ENCODE peak calls at places on chromosomes 12 and 14, in four cellular contexts. G is IMR-90, I is GM12878, M is K562. A is an unnamed sample.

GRCh38 chr12:46460682-46461215 is 88.2 kb upstream of the SLC38A2 start:
- DNase-seq in G (no peak), M (no peak), I (no peak), A (no peak)

GRCh38 chr12:131205534-131205933 is 251.8 kb downstream of the ADGRD1 start:
- DNase-seq in M (no peak), I (no peak), G (no peak), A (no peak)

GRCh38 chr12:53427905-53428594 is 4.4 kb downstream of the AMHR2 start:
- DNase-seq in M (peak), G (peak), I (no peak), A (no peak)

GRCh38 chr14:74038015-74038859 is 19.1 kb downstream of the BBOF1 start:
- DNase-seq in G (peak), I (no peak), M (peak), A (peak)

GRCh38 chr12:104462931-104463339 is 6.2 kb downstream of the CHST11 start:
- DNase-seq in I (peak), M (peak), G (no peak), A (peak)

GRCh38 chr14:104149278-104149595 is 10.8 kb downstream of the KIF26A start:
- DNase-seq in M (no peak), I (no peak), G (no peak), A (no peak)

GRCh38 chr12:28611115-28611435 is 420.8 kb downstream of the CCDC91 start:
- DNase-seq in G (peak), I (no peak), M (no peak), A (peak)

GRCh38 chr12:129127771-129128170 is 274.5 kb downstream of the GLT1D1 start:
- DNase-seq in M (no peak), G (no peak), I (no peak), A (no peak)

GRCh38 chr12:122003646-122004611 is 17.8 kb upstream of the BCL7A start:
- DNase-seq in I (no peak), G (no peak), M (peak), A (no peak)

GRCh38 chr12:49058366-49059062 is 2.1 kb downstream of the KMT2D start:
- DNase-seq in G (no peak), I (no peak), M (no peak), A (no peak)

GRCh38 chr12:64735447-64735846 is 23.8 kb downstream of the GNS start:
- DNase-seq in G (peak), I (no peak), M (no peak), A (no peak)

GRCh38 chr12:47838286-47838931 is 18.7 kb upstream of the HDAC7 start:
- DNase-seq in I (no peak), M (peak), G (peak), A (peak)

GRCh38 chr12:639988-640387 is 23.3 kb downstream of the NINJ2 start:
- DNase-seq in G (no peak), M (no peak), I (no peak), A (peak)

GRCh38 chr12:64672925-64673409 is 62.7 kb downstream of the RASSF3 start:
- DNase-seq in G (peak), M (peak), I (no peak), A (peak)

GRCh38 chr14:54976316-54976715 is 50.6 kb downstream of the WDHD1 start:
- DNase-seq in G (peak), M (no peak), I (no peak), A (peak)

GRCh38 chr14:56501909-56502530 is 77.6 kb upstream of the TMEM260 start:
- DNase-seq in G (no peak), M (no peak), I (no peak), A (no peak)

GRCh38 chr12:78447373-78447772 is 417.2 kb upstream of the SYT1 start:
- DNase-seq in I (no peak), G (no peak), M (no peak), A (no peak)

GRCh38 chr14:81388236-81388801 is 11.8 kb downstream of the STON2 start:
- DNase-seq in G (no peak), I (no peak), M (no peak), A (no peak)

GRCh38 chr12:109842021-109842420 is 8.8 kb upstream of the TRPV4 start:
- DNase-seq in G (no peak), M (no peak), I (no peak), A (no peak)

GRCh38 chr14:104293851-104294627 is 155.7 kb downstream of the KIF26A start:
- DNase-seq in M (no peak), G (no peak), I (no peak), A (no peak)

GRCh38 chr12:96814200-96814599 is 92.9 kb upstream of the NEDD1 start:
- DNase-seq in G (peak), M (no peak), I (no peak), A (no peak)

GRCh38 chr12:122793685-122794106 is 19.3 kb downstream of the CCDC62 start:
- DNase-seq in I (no peak), G (peak), M (peak), A (peak)

DNA sequence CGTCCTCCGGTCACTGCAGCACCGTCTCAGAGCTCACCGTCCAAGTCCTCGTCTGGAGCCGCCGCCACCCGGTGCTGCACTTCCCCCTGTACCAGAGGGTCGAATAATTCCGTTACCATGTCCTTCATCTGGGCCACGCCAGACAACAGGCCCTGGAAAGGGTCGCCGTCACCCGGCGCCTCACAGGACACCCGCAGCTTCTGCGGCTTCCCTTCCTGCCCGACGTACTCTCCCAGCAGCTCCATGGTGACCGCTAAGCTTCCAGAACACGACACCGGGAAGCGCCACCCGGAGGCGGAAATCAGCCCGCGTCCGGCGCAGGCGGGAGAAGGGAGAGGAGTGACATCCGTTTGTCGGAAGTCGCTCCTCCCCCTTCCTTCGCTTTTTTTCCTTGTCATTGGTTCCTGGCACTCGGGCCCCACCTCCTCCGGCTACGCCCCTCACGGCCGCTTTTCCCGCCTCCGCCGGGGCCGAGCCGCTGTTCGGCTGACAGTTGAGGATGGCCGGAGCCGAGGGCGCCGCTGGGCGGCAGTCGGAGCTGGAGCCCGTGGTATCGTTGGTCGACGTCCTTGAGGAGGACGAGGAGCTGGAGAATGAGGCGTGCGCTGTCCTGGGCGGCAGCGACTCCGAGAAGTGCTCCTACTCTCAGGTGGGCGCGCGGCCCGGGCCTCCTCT is at the start of the genes GON7 and UBR7:
- DNase-seq in I (peak), M (peak), G (peak), A (peak)
- TF ChIP-seq CTCF in I (peak), M (no peak), G (peak), A (peak)

GRCh38 chr12:11513288-11513687 is 117.9 kb upstream of the PRB2 start:
- DNase-seq in G (no peak), M (peak), I (no peak), A (no peak)

GRCh38 chr12:11510671-11511070 is 115.3 kb upstream of the PRB2 start:
- DNase-seq in M (no peak), I (no peak), G (no peak), A (no peak)

DNA sequence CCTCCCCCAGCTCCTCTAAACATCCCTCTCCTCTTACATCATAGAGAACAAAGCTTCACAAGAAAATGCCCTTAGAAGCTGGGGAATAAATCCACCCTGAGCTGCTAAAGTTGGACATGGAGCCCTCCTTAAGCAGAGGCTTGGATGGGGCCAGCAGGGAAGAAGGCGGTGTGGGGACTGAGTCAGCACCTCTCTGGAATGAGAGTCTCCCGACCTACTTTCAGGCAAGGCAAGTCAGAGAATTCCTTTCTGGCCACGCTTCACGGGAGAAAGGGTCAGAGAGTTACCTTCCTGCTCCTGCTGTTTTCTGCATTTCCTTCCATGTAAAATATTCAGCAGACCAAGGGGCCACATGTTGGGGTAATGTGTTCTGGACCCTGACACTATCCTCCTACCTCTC is 113.3 kb upstream of the PRB2 start:
- DNase-seq in I (no peak), G (peak), M (no peak), A (no peak)
- TF ChIP-seq FOS in I (no peak), G (no peak), M (no peak), A (no peak)

GRCh38 chr14:37874429-37875109 is 279.1 kb downstream of the TTC6 start:
- DNase-seq in G (peak), M (peak), I (peak), A (peak)

GRCh38 chr14:37870947-37871346 is 275.5 kb downstream of the TTC6 start:
- DNase-seq in G (no peak), I (no peak), M (no peak), A (no peak)

GRCh38 chr14:37865719-37866549 is 270.5 kb downstream of the TTC6 start:
- DNase-seq in G (no peak), M (no peak), I (no peak), A (no peak)

GRCh38 chr14:37869633-37870032 is 274.2 kb downstream of the TTC6 start:
- DNase-seq in G (no peak), M (no peak), I (no peak), A (no peak)

DNA sequence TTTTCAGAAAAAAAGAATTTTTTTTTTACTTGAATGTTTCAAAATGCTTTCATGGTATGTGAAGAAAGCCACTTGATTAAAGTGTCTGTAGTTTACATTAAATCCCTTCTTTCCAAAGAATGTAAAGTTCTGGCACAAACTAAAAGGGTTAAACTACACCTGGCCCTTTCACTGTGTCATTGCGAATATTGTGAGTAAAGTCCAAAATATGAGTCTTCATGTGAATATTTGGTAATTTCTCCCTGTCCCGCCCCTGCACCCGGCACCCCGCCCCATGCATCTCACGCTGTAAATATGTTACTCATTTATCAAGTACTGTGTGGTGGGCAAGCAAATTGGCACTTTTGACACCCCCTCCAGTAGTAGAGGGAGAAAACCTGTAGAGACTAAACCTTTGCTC is 274.7 kb downstream of the TTC6 start:
- DNase-seq in M (no peak), I (no peak), G (no peak), A (no peak)
- H3K4me3 ChIP-seq in M (no peak), I (no peak), G (no peak), A (no peak)

GRCh38 chr12:107318804-107319535 is 225.6 kb upstream of the CRY1 start:
- DNase-seq in M (no peak), G (peak), I (no peak), A (peak)

GRCh38 chr12:107318554-107318803 is 225.1 kb upstream of the CRY1 start:
- DNase-seq in I (no peak), M (no peak), G (no peak), A (no peak)

GRCh38 chr12:107320031-107320928 is 226.9 kb upstream of the CRY1 start:
- DNase-seq in M (no peak), I (no peak), G (peak), A (peak)

GRCh38 chr12:107319536-107320030 is 226.2 kb upstream of the CRY1 start:
- DNase-seq in G (no peak), I (no peak), M (no peak), A (no peak)

DNA sequence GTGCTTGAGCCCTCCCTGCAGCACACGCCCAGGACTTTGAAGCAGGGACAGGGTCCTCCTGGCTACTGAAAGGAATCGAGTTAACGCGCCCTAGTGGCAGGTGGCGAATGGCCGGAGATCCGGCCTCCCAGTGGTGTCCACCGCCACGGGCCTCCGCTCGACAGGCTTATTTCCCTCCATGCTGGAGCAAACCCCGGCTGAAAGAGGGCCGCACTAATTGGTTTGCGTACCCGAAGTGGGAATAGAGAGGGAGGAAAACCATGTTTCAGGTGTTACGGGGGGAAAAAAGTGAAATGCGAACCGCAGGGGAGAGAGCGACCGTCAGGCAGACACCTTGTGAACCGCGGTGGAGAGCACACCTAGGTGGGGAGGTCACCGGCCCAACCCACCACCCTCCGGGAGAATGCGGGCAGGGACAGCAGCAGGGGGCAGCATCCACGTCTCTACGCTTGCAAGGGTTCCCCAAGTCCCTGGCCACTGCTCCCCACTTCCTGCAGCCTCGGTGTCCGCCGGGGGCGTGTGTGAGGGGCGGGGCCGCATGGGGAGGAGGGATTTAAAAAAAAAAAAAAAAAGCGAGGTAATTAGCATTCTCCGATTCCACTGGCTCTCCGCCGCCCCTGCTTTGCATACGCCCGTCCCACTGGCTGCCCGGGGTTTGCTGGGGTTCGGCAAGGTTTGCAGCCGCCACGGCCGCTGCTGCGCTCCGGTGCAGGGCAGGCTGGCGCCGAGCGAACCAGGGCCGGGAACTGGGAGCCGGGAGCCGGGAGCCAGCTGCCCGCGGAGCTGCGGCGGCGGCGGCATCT is 224.6 kb upstream of the CRY1 start:
- DNase-seq in G (peak), M (peak), I (no peak), A (peak)
- TF ChIP-seq CTCF in G (no peak), M (peak), I (no peak), A (peak)

GRCh38 chr12:118120579-118121363 is 15.2 kb upstream of the PEBP1 start:
- DNase-seq in I (no peak), G (peak), M (peak), A (peak)

GRCh38 chr12:118124333-118124874 is 11.5 kb upstream of the PEBP1 start:
- DNase-seq in I (no peak), M (no peak), G (no peak), A (no peak)

GRCh38 chr12:118122264-118122663 is 13.7 kb upstream of the PEBP1 start:
- DNase-seq in I (no peak), G (no peak), M (no peak), A (no peak)

DNA sequence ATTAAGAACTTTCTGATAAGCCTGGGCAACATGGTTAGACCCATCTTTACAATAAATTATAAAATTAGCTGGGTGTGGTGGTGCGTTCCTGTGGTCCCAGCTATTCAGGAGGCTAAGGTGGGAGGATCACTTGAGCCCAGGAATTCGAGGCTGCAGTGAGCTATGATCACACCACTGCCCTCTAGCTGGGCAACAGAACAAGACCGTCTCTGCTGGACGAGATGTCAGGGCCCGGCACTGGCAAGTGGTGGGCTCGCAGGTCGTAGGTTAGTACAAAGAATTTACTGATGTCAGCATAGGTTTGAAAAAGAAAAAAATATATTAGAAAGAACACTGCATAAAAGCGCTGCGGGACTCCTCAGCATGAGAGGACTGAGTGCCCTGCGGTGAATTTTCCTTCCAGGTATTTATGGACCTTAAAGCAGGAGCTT is 15.7 kb upstream of the VSIG10 start:
- DNase-seq in I (no peak), G (no peak), M (no peak), A (no peak)
- TF ChIP-seq FOS in I (no peak), G (no peak), M (no peak), A (no peak)

A was measured in endothelial cell of umbilical vein.